ENCODE peak calls at places on chromosomes 7 and 10, in five cellular contexts. P is H1, C is HepG2, X is NT2/D1, E is GM12878. F is an unnamed sample.

GRCh38 chr7:129779602-129780256 is 168.2 kb downstream of the NRF1 start:
- DNase-seq in P (no peak), C (peak), X (no peak), E (no peak), F (no peak)

GRCh38 chr10:60937784-60938654 is 6.0 kb downstream of the RHOBTB1 start:
- DNase-seq in P (no peak), C (no peak), X (no peak), E (no peak), F (no peak)

GRCh38 chr10:124477614-124478363 is 16.2 kb downstream of the LHPP start:
- DNase-seq in P (no peak), C (peak), X (peak), E (no peak), F (no peak)

GRCh38 chr10:65033957-65034356 is 1512.8 kb downstream of the REEP3 start:
- DNase-seq in P (no peak), C (no peak), X (no peak), E (no peak), F (no peak)

GRCh38 chr7:373818-374705 is 84.1 kb downstream of the FOXL3 start:
- DNase-seq in P (no peak), C (no peak), X (no peak), E (no peak), F (no peak)

GRCh38 chr7:141712603-141713262 is 4.6 kb downstream of the WEE2 start:
- DNase-seq in P (no peak), C (no peak), X (no peak), E (no peak), F (no peak)

GRCh38 chr7:139043823-139044812 is 8.3 kb upstream of the ZC3HAV1L start:
- DNase-seq in P (no peak), C (peak), X (no peak), E (no peak), F (no peak)

GRCh38 chr7:106793015-106793651 is 71.9 kb upstream of the PIK3CG start:
- DNase-seq in P (no peak), C (peak), X (peak), E (no peak), F (no peak)

GRCh38 chr10:85916192-85916747 is 450.3 kb downstream of the GRID1 start:
- DNase-seq in P (no peak), C (no peak), X (no peak), E (no peak), F (no peak)

GRCh38 chr7:103343758-103344452 is 662 bp downstream of the DNAJC2 start:
- DNase-seq in P (no peak), C (peak), X (no peak), E (no peak), F (peak)
- TF ChIP-seq SUZ12 in P (no peak), C (no peak), X (no peak), E (no peak), F (no peak)

DNA sequence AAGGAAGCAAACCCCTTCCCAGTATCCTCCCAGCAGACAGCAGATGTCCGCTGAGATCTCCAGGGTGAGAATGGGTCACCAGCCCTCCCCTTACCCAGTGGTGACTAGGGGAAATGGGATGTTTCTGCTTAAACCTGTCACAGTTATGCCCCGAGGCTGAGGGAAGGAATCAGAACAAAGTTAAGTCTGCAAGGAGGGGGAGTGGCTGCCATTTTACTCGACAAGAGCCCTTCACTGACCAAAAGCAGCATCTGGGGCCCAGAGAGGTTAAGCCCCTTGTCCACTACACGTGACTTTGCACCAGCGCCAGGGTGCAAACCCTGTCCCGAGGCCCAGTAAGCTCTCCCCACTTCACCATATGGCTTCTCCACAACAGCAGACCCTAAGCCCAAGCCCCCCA is 4.6 kb upstream of the NANOS1 start:
- DNase-seq in P (no peak), C (no peak), X (no peak), E (no peak), F (no peak)
- TF ChIP-seq SUZ12 in P (no peak), C (no peak), X (no peak), E (no peak), F (no peak)

GRCh38 chr10:71746344-71747037 is 26.8 kb downstream of the VSIR start:
- DNase-seq in P (no peak), C (peak), X (no peak), E (no peak), F (peak)
- TF ChIP-seq SUZ12 in P (no peak), C (no peak), X (no peak), E (no peak), F (no peak)

DNA sequence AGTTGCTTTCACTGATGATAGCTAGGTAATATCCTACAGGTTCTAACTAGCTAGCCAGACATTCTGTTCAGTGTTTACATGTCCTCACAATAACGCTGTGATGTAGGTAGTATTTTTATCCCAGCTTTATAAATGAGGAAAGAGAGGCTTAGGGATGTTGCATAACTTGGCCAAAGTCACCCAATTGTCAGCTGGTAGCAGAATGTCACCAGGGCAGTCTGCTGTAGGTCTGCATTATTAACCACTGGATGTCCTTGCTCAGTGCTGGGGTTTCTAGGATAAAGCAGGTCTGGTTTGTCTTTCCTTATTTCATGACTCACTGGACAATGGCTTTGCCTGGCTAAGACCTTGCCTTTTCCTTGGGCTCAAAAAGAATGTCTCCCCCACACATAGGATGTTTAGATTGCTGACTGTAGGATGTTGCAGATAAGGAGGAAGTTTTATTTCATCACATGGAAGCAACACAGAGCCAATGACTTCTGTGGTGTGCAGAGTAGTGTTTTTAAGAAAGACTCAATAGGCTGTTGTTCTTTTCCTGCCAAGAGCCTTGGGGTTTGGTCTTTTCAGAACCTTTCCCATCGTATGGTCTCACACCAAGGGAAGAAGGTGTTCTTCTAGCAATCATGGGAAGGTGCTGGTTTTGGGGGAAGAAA is 29.4 kb downstream of the WDFY4 start:
- DNase-seq in P (no peak), C (no peak), X (no peak), E (no peak), F (no peak)
- TF ChIP-seq SUZ12 in P (no peak), C (no peak), X (no peak), E (no peak), F (no peak)

F was measured in HEK293T.